ENCODE peak calls at places on chromosomes 3 and 15, in four cellular contexts. H is astrocyte, Y is PC-9, C is ovary. Q is an unnamed sample. For H3K27me3 and H3K4me1, the result is how much of the 10 kb centered on the place peaks cover.

GRCh38 chr3:179450321-179450720 is 949 bp downstream of the GNB4 start:
- DNase-seq in C (no peak), Y (no peak), H (peak), Q (no peak)

GRCh38 chr3:189334064-189334920 is 162.5 kb downstream of the TPRG1 start:
- DNase-seq in C (no peak), Y (peak), H (peak), Q (peak)

GRCh38 chr15:59252137-59252536 is 45.5 kb downstream of the LDHAL6B start:
- DNase-seq in Y (no peak), C (no peak), H (no peak), Q (no peak)

GRCh38 chr3:98322686-98323085 is 31.0 kb upstream of the OR5K4 start:
- DNase-seq in Y (no peak), C (no peak), H (no peak), Q (no peak)

GRCh38 chr3:101128786-101129185 is 135.6 kb upstream of the ABI3BP start:
- DNase-seq in H (peak), C (no peak), Y (no peak), Q (peak)

GRCh38 chr15:52709172-52709979 is 30.2 kb upstream of the ATOSA start:
- DNase-seq in Y (peak), H (no peak), C (no peak), Q (peak)

GRCh38 chr3:19645093-19645492 is 288.9 kb downstream of the EFHB start:
- DNase-seq in H (peak), C (no peak), Y (no peak), Q (peak)

GRCh38 chr15:75646944-75647364 is 758 bp upstream of the SNX33 start:
- DNase-seq in Y (no peak), H (no peak), C (no peak), Q (no peak)

GRCh38 chr3:30321065-30321464 is 285.3 kb upstream of the TGFBR2 start:
- DNase-seq in Y (no peak), C (no peak), H (peak), Q (no peak)

GRCh38 chr3:134838599-134838998 is 43.5 kb downstream of the EPHB1 start:
- DNase-seq in Y (no peak), H (no peak), C (no peak), Q (no peak)

GRCh38 chr15:62841269-62841628 is 201.3 kb upstream of the TPM1 start:
- DNase-seq in Y (no peak), C (no peak), H (peak), Q (no peak)

GRCh38 chr15:75661041-75661778 is 13.5 kb downstream of the SNX33 start:
- DNase-seq in H (peak), Y (peak), C (peak), Q (peak)

GRCh38 chr15:79209116-79209515 is 73.4 kb upstream of the ANKRD34C start:
- DNase-seq in Y (no peak), C (no peak), H (no peak), Q (no peak)

GRCh38 chr15:79213650-79214049 is 68.9 kb upstream of the ANKRD34C start:
- DNase-seq in Y (no peak), H (no peak), C (no peak), Q (no peak)

GRCh38 chr15:79209690-79210089 is 72.8 kb upstream of the ANKRD34C start:
- DNase-seq in Y (no peak), C (no peak), H (no peak), Q (no peak)

GRCh38 chr15:79208179-79208578 is 74.3 kb upstream of the ANKRD34C start:
- DNase-seq in C (no peak), Y (no peak), H (no peak), Q (no peak)

DNA sequence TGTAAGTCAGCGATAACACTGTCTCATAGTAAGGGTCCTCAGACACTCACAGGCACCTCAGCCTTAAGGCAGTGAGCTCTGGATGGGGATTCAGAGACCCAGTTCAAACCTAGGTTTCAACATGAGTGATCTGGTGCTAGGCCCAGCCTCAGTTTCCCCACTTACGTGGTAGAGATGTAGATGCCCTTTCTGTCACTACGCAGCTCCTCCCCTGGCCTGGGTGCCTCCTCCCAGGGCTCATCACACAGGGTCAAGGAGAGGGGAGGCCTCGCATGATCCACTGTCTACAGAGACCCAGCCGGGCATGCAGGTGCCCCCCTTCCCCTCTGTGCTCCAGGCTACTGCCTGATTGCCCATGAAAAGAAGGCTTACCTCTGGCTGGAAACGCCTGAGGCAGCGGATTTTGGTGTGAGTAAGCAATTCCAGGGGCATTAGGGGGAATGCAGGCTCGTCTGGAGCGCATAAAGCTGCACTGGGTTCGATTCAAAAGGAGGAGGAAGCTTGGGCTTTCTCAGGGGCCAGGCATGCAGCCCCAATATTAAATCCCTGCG is 69.9 kb upstream of the ANKRD34C start:
- DNase-seq in H (no peak), C (no peak), Y (peak), Q (no peak)
- H3K27me3 ChIP-seq in H (under half), C (under half), Y (under half), Q (under half)

GRCh38 chr15:73655724-73656123 is 22.5 kb upstream of the NPTN start:
- DNase-seq in Y (no peak), H (no peak), C (no peak), Q (no peak)
- H3K4me1 ChIP-seq in Y (under half), H (under half), C (under half), Q (under half)

DNA sequence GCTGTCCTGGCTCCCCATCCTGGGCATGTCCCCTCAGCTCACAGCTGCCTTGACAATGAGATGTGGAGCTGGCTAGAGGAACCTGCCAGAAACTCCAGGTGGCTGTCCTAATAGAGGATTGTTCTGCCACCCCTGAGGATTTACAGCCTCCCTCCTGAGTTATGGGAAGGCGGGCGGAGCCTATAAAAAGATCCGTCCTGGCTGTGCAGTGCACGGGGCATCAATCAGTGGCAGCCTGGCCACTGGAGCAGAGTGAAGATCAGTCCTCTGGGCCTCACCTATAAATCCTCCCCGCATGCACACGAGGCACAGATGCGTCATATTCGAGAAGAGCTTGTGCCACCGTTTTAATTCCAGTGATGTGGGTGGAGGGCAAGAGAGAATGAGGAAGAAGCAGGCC is 90.0 kb downstream of the MEGF11 start:
- DNase-seq in Y (no peak), C (no peak), H (no peak), Q (no peak)
- H3K27me3 ChIP-seq in Y (under half), C (under half), H (under half), Q (under half)

DNA sequence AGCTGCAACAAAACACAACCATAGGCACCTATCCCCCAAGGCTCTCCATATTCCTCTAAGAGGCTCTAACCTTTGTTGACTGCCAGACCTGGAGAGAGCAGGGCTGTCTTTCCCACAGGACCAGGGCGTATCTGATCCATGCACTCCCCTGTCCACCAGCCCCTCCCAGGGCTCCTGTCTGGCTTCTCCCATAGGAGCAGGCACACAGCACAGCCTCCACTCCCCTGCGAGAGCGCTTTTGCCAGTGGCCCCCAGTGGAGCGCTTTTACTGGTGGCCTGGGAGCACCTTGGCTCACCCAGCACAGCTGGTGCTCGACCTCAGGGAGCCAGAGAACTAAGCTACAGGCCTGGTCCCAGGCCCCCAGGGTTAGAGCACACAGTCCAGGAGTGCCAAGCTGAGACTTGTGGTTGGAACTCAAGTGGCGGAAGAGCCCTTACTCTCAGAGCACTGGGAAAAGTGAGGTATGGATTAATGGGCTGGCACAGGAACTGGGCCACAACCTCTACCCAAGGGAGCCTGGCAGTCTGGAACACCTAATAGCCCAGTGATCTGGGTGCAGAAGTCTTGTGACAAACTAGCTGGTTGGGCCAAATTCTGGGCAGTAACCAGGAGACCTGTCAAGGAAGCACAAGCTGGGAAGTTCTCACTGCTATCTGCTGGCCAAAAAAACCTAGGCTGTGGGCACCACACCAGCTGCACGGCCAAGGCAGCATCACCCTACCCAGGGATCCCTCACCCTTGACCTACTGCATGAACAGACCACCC is 79.6 kb downstream of the PPP2R3A start:
- DNase-seq in Y (no peak), H (no peak), C (no peak), Q (no peak)
- H3K4me1 ChIP-seq in Y (under half), H (under half), C (under half), Q (under half)

GRCh38 chr15:93167291-93167690 is 78.3 kb upstream of the RGMA start:
- DNase-seq in H (no peak), C (no peak), Y (no peak), Q (no peak)
- H3K27me3 ChIP-seq in H (under half), C (under half), Y (half or more), Q (under half)

DNA sequence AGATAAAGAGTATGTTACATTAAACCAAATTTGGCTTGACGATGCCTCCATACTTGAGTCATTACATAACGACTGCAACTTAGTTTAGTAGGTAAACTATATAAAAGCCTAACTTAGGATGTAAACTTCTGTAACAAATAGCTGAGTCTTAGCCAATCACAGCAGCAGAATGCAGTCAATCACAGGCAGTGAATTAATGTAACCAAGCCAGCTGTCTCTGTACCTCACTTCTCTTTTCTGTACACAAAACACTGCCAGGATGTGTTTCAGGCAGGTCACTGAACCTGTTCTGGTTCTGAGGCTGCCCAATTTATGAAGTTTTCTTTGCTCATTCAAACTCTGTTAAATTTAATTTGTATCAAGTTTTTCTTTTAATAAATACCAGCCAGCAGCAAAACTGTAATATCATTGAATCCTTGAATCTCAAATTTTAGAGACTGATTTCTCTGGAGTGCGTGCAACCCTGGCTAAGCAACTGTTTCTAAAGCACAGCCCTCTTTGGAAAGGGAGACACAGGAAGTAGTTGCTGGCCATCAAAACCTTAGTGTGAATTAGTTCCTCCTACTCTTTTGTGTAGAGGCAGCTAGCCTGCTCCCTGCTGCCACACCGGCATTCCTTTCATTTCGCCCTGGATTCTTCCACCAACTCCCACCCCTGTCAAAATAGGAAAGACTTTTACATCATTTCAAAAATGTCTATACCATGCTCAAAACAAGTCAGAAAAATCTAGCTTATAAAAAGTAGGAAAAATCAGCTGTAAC is 15.2 kb downstream of the RFTN1 start:
- DNase-seq in C (no peak), Y (no peak), H (no peak), Q (no peak)
- H3K4me1 ChIP-seq in C (under half), Y (under half), H (under half), Q (under half)

DNA sequence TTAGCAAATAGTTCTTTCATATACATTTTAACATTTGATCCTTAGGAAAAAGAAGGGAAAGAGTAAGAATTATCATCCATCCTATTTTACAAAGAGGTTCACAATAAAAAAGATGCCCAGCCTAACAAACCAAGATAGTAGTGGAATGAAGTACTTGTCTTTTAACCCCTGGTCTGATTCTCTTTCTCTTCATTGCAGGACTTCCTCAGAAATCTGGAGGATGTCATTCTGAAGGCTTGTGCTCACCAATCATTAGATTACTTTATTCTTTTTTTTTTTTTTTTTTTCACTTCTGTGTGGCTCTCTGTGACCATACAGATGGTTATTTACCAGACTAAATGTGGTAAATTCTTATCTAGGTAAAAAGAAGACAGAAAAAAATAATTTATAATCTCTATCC is 7.0 kb downstream of the HDGFL3 start:
- DNase-seq in C (no peak), H (peak), Y (no peak), Q (no peak)
- H3K27me3 ChIP-seq in C (under half), H (under half), Y (under half), Q (under half)

DNA sequence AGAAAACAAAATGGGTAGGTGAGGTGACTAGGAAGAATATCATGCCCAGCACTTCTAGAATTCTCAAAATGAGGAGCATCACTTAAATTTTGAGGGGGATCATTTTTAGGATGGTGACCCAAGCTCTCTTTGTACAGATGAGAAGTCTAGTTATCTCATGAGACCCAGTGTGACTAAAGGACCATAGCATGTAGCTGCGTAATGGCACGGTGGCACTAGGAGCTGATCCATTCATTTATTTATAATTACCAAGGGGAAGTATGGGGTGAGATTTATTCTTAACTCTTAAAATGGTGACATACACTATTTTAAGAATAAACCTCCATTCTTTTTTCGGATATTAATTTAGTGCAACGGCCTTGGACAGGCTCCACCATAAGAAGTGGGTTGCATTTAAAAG is 8.3 kb downstream of the IQGAP1 start:
- DNase-seq in H (no peak), Y (no peak), C (no peak), Q (no peak)
- H3K4me1 ChIP-seq in H (under half), Y (under half), C (under half), Q (under half)

Q was measured in foreskin keratinocyte.